ENCODE peak calls at places on chromosomes 7 and 10, in four cellular contexts. A is HepG2, Y is GM12878, D is WTC11. X is an unnamed sample.
A peak's percentile ranks its signal among the peaks of the same experiment; 100 is the strongest.

GRCh38 chr10:131049051-131049450 is 262.5 kb downstream of the TCERG1L start:
- DNase-seq in D (peak; percentile 34), A (no peak), Y (no peak), X (no peak)

GRCh38 chr7:82241371-82241770 is 202.2 kb downstream of the CACNA2D1 start:
- DNase-seq in D (no peak), Y (no peak), A (no peak), X (no peak)

GRCh38 chr10:58481569-58482109 is 31.0 kb upstream of the BICC1 start:
- DNase-seq in D (no peak), A (no peak), Y (no peak), X (no peak)

GRCh38 chr7:101553018-101553770 is 75.9 kb downstream of the MYL10 start:
- DNase-seq in Y (no peak), A (no peak), D (peak; percentile 7), X (no peak)

GRCh38 chr10:52215745-52216361 is 98.2 kb upstream of the DKK1 start:
- DNase-seq in A (peak; percentile 65), Y (peak; percentile 32), D (no peak), X (peak; percentile 68)

GRCh38 chr7:66183700-66184099 is 21.4 kb upstream of the TPST1 start:
- DNase-seq in D (no peak), Y (no peak), A (no peak), X (no peak)

GRCh38 chr10:101851411-101852116 is 8.0 kb upstream of the KCNIP2 start:
- DNase-seq in D (no peak), A (no peak), Y (no peak), X (no peak)

GRCh38 chr7:88106430-88106829 is 113.4 kb downstream of the SRI start:
- DNase-seq in D (no peak), A (no peak), Y (no peak), X (no peak)

GRCh38 chr7:30869794-30870491 is 41.7 kb upstream of the AQP1 start:
- DNase-seq in Y (no peak), A (no peak), D (no peak), X (no peak)

GRCh38 chr10:3248526-3249255 is 76.1 kb upstream of the PITRM1 start:
- DNase-seq in D (no peak), Y (no peak), A (no peak), X (no peak)

GRCh38 chr10:68158031-68158430 is 48.7 kb downstream of the MYPN start:
- DNase-seq in A (no peak), Y (no peak), D (no peak), X (no peak)

GRCh38 chr7:30465342-30466170 is 13.0 kb downstream of the NOD1 start:
- DNase-seq in Y (no peak), A (no peak), D (no peak), X (no peak)

GRCh38 chr10:31522820-31523219 is 203.8 kb downstream of the ZEB1 start:
- DNase-seq in Y (no peak), D (no peak), A (no peak), X (no peak)

GRCh38 chr10:130377986-130378545 is 241.9 kb downstream of the GLRX3 start:
- DNase-seq in Y (no peak), D (no peak), A (no peak), X (no peak)

GRCh38 chr10:37685741-37686683 is 171.4 kb downstream of the ZNF248 start:
- DNase-seq in D (no peak), A (no peak), Y (no peak), X (no peak)

GRCh38 chr10:43648083-43648391 is 644 bp downstream of the ZNF32 start:
- DNase-seq in Y (no peak), A (no peak), D (no peak), X (no peak)

GRCh38 chr10:77229704-77230103 is 407.9 kb downstream of the KCNMA1 start:
- DNase-seq in D (no peak), Y (no peak), A (no peak), X (no peak)

GRCh38 chr7:70738080-70738479 is 393.9 kb upstream of the GALNT17 start:
- DNase-seq in Y (no peak), D (no peak), A (no peak), X (no peak)

GRCh38 chr10:659710-660141 is 29.7 kb downstream of the DIP2C start:
- DNase-seq in A (no peak), D (no peak), Y (no peak), X (no peak)

GRCh38 chr10:129361676-129362376 is 105.2 kb upstream of the MGMT start:
- DNase-seq in Y (no peak), D (no peak), A (no peak), X (no peak)

GRCh38 chr10:43160067-43160918 is 22.0 kb downstream of the CSGALNACT2 start:
- DNase-seq in D (no peak), A (no peak), Y (no peak), X (no peak)

GRCh38 chr10:97174276-97174775 is 11.4 kb downstream of the SLIT1 start:
- DNase-seq in A (no peak), D (no peak), Y (no peak), X (no peak)

GRCh38 chr7:18162653-18163052 is 135.0 kb upstream of the PRPS1L1 start:
- DNase-seq in D (no peak), A (no peak), Y (no peak), X (no peak)

GRCh38 chr7:107080099-107080505 is 35.6 kb downstream of the PRKAR2B start:
- DNase-seq in D (no peak), A (no peak), Y (no peak), X (no peak)

GRCh38 chr7:140212100-140212881 is 35.5 kb upstream of the KDM7A start:
- DNase-seq in D (no peak), A (no peak), Y (peak; percentile 80), X (no peak)

GRCh38 chr10:74078037-74078436 is 72.6 kb downstream of the AP3M1 start:
- DNase-seq in D (no peak), A (no peak), Y (peak; percentile 41), X (no peak)

GRCh38 chr7:44694766-44695165 is 53.9 kb upstream of the ZMIZ2 start:
- DNase-seq in Y (no peak), D (no peak), A (no peak), X (no peak)

GRCh38 chr7:121076350-121077164 is 88.0 kb downstream of the CPED1 start:
- DNase-seq in Y (no peak), A (no peak), D (no peak), X (peak; percentile 87)

GRCh38 chr10:75444781-75445386 is 13.5 kb downstream of the LRMDA start:
- DNase-seq in D (no peak), A (no peak), Y (no peak), X (no peak)

GRCh38 chr10:83541096-83541495 is 598.2 kb upstream of the GHITM start:
- DNase-seq in D (no peak), A (no peak), Y (no peak), X (no peak)

GRCh38 chr10:122286872-122287271 is 15.8 kb downstream of the BTBD16 start:
- DNase-seq in D (peak; percentile 34), Y (no peak), A (no peak), X (no peak)
- TF ChIP-seq TCF7 in D (no peak), Y (no peak), A (no peak), X (no peak)

GRCh38 chr10:19576576-19576975 is 239.7 kb upstream of the PLXDC2 start:
- DNase-seq in A (no peak), Y (no peak), D (no peak), X (no peak)
- TF ChIP-seq TCF7 in A (no peak), Y (no peak), D (no peak), X (no peak)

DNA sequence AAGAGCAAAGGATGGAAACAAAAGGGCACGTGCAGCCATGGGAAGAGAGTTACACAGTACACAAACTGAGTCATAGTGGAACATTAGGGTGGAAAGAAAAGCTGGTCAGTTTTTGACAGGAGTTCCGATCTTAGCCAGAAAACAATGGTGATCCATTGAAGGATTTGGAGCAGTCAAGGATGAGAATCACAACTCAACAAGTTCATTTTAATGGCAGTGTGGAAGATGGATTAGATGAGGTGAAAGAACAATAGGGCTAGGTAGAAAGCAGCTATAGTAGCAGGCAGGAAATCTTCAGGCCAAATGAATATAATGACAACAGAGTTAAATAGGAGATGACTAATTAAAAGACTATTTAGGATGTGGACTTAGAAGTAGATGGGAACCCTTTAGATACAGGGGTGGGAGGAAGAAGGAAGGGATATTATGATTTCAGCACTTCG is 136.3 kb downstream of the DOCK4 start:
- DNase-seq in A (no peak), Y (no peak), D (no peak), X (no peak)
- TF ChIP-seq TCF7 in A (no peak), Y (no peak), D (no peak), X (no peak)

DNA sequence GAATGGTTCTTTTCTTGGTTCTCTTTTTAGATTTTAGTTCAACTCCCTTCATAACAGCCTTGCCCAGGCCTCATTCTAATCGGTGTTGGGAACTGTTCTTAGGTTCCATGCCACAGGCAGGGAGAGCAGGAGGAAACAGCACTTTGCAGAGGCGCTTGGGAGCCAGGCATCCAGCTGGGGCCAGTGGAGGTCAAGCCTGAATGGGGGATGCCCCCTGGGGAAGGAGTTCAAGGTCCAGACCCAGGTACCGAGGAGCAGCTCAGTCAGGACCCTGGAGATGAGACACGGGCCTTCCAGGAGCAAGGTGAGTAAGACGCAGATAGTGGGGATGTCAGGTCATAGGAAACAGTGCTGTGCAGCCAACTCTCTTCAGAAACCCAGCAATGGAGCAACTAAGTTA is 4.5 kb downstream of the ZSCAN25 start:
- DNase-seq in D (no peak), Y (no peak), A (no peak), X (no peak)
- TF ChIP-seq TCF7 in D (no peak), Y (no peak), A (no peak), X (no peak)

GRCh38 chr7:20330797-20331230 is at the start of gene ITGB8:
- DNase-seq in A (no peak), Y (no peak), D (peak; percentile 60), X (no peak)

GRCh38 chr7:20331231-20331880 is 656 bp downstream of the ITGB8 start:
- DNase-seq in A (no peak), Y (no peak), D (peak; percentile 66), X (no peak)

GRCh38 chr7:20329389-20330175 is 1.1 kb upstream of the ITGB8 start:
- DNase-seq in Y (peak; percentile 76), D (peak; percentile 58), A (peak; percentile 60), X (peak; percentile 80)

GRCh38 chr7:20328692-20329091 is 2.0 kb upstream of the ITGB8 start:
- DNase-seq in D (no peak), Y (no peak), A (no peak), X (no peak)

GRCh38 chr7:20330176-20330796 is 414 bp upstream of the ITGB8 start:
- DNase-seq in Y (no peak), D (peak; percentile 64), A (peak; percentile 36), X (peak; percentile 44)
- TF ChIP-seq TCF7 in Y (no peak), D (no peak), A (no peak), X (no peak)

DNA sequence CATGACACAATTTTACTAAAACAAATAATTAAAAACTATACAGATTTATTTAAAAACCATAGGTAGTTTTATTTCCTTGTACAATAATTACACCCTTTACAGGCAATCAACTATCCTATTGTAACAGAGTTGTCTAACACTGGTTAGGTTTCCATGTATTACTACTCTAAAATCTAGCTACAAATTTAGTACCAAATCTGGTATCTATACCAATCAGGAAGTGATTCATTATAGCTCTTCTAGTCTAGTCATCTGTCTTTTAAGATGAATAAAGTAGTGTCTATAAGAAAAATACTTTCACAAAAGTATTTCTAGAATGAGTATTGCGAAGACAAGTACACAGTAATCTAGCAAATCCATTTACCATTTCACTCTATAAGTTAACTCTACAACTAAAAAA is 16.9 kb downstream of the ZNF800 start:
- DNase-seq in D (no peak), Y (no peak), A (no peak), X (no peak)
- TF ChIP-seq TCF7 in D (no peak), Y (no peak), A (no peak), X (no peak)